ENCODE peak calls at places on chromosomes 13 and 19, in ten cellular contexts. Z, K, R, Q, M, A, B, N, F and V are unnamed samples.

GRCh38 chr19:18339703-18340102 is 695 bp upstream of the PGPEP1 start:
- DNase-seq in F (no peak), N (peak), A (peak), Q (no peak), B (no peak), M (no peak), R (no peak), Z (no peak), K (no peak), V (no peak)

GRCh38 chr13:93182406-93182805 is 44.2 kb upstream of the GPC6 start:
- DNase-seq in N (no peak), Z (no peak), A (no peak), M (no peak), B (no peak), Q (no peak), R (no peak), K (no peak), F (no peak), V (no peak)

GRCh38 chr19:23981863-23982262 is 67.2 kb downstream of the ZNF726 start:
- DNase-seq in K (no peak), F (no peak), Q (no peak), N (no peak), A (no peak), M (no peak), B (no peak), Z (no peak), R (no peak), V (no peak)

GRCh38 chr13:27273658-27274425 is 3.2 kb downstream of the RASL11A start:
- DNase-seq in M (no peak), Z (no peak), A (no peak), R (no peak), F (no peak), Q (no peak), B (no peak), N (no peak), K (no peak), V (no peak)

GRCh38 chr19:40421468-40421778 is 4.4 kb downstream of the SERTAD1 start:
- DNase-seq in M (no peak), F (no peak), B (no peak), N (no peak), A (no peak), K (no peak), Q (no peak), R (no peak), Z (no peak), V (no peak)

GRCh38 chr19:47228168-47228936 is 2.6 kb downstream of the BBC3 start:
- DNase-seq in R (no peak), M (peak), A (peak), N (peak), K (no peak), F (no peak), B (peak), Z (peak), Q (peak), V (peak)

GRCh38 chr13:66657165-66657895 is 572.8 kb downstream of the PCDH9 start:
- DNase-seq in M (peak), A (no peak), N (peak), Q (no peak), K (peak), F (peak), R (no peak), Z (peak), B (peak), V (peak)

GRCh38 chr13:20192470-20193141 is at the start of gene GJB2:
- DNase-seq in B (no peak), Z (peak), M (no peak), N (peak), R (no peak), Q (no peak), A (peak), F (no peak), K (no peak), V (no peak)

GRCh38 chr19:33399745-33400681 is 26.5 kb downstream of the CEBPG start:
- DNase-seq in R (no peak), N (no peak), K (no peak), B (peak), F (no peak), Q (peak), Z (no peak), M (peak), A (no peak), V (peak)

GRCh38 chr13:60369242-60369641 is 27.8 kb upstream of the TDRD3 start:
- DNase-seq in Z (no peak), K (no peak), A (no peak), Q (no peak), M (no peak), F (no peak), R (no peak), B (no peak), N (peak), V (no peak)

GRCh38 chr19:32708457-32708856 is 11.1 kb upstream of the TDRD12 start:
- DNase-seq in Z (no peak), M (no peak), R (no peak), K (no peak), A (no peak), F (no peak), N (no peak), B (no peak), Q (no peak), V (no peak)

GRCh38 chr13:32850311-32851052 is 165.7 kb upstream of the KL start:
- DNase-seq in K (no peak), F (no peak), A (peak), N (no peak), Q (no peak), B (no peak), M (no peak), R (no peak), Z (no peak), V (no peak)

GRCh38 chr13:30652746-30653145 is 35.0 kb downstream of the USPL1 start:
- DNase-seq in Z (no peak), K (no peak), A (no peak), N (no peak), M (no peak), B (no peak), F (no peak), R (no peak), Q (no peak), V (no peak)

GRCh38 chr13:57253551-57253950 is 86.6 kb downstream of the PRR20E start:
- DNase-seq in M (no peak), B (no peak), Q (no peak), A (no peak), F (no peak), R (no peak), Z (no peak), N (no peak), K (no peak), V (no peak)

GRCh38 chr13:114339779-114340534 is 25.7 kb downstream of the CHAMP1 start:
- DNase-seq in Q (no peak), Z (peak), A (no peak), N (peak), F (peak), M (no peak), K (peak), R (no peak), B (peak), V (no peak)

GRCh38 chr13:65095697-65096096 is 2134.4 kb downstream of the PCDH9 start:
- DNase-seq in Q (no peak), K (no peak), F (no peak), R (no peak), M (no peak), N (peak), A (no peak), B (no peak), Z (no peak), V (no peak)

GRCh38 chr19:2976609-2977000 is 759 bp upstream of the TLE6 start:
- DNase-seq in B (no peak), A (no peak), M (no peak), F (no peak), K (no peak), Z (no peak), R (no peak), N (peak), Q (no peak), V (no peak)

GRCh38 chr19:9342610-9343304 is 18.8 kb downstream of the ZNF559 start:
- DNase-seq in K (no peak), R (no peak), N (peak), B (no peak), Q (no peak), F (no peak), Z (no peak), M (no peak), A (no peak), V (no peak)

GRCh38 chr13:57716295-57716694 is 84.8 kb downstream of the PCDH17 start:
- DNase-seq in M (no peak), Q (no peak), R (no peak), F (no peak), K (no peak), Z (no peak), A (no peak), N (peak), B (no peak), V (no peak)

GRCh38 chr13:25046985-25047660 is 48.8 kb upstream of the PABPC3 start:
- DNase-seq in R (no peak), Z (no peak), F (no peak), B (no peak), A (peak), K (no peak), Q (peak), N (peak), M (no peak), V (no peak)

GRCh38 chr13:46101488-46102289 is 3.1 kb downstream of the CPB2 start:
- DNase-seq in R (no peak), K (no peak), M (no peak), Q (no peak), F (no peak), B (no peak), A (no peak), Z (no peak), N (no peak), V (no peak)

GRCh38 chr19:54154603-54155345 is 4.7 kb downstream of the LENG1 start:
- DNase-seq in K (no peak), A (no peak), R (no peak), N (no peak), B (no peak), M (no peak), Q (no peak), F (no peak), Z (no peak), V (no peak)

DNA sequence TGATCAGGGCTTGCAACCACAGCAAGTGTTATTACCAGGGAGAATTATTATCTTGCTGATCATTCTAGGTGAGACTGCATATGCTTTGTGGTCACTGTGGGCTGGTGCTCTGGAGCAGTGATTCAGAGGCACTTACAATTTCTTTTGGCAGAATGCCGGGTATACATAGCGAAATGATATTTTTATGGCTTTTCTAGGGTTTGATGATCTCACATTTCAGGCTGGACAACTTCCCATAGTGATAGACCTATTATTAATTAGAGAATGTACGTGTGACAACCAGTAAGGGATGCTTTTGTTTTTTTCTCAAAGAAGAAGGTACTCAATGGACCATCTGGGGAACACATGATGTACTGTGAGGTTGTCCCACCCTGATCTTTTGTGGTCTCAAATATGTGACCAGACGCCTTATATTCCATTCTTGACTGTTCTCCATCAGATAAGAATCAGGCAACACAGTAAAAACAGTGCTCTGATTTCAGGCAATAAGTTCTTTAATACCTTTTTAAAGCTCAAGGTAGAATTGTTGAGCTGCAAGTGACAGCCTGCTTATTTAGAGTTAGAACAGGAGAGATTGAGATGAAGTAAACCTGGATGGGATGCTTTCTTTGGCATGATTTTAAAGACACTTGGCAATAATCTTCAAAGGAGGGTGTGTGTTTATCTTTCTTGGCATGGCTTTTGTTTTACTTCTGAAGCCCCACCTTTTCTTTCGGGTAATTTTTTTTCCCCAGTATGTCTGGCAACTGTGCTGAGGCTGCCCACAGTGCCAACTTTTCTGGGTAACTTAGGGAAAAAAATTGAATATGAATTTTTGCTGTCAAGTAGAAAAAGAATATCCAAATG is 27.4 kb upstream of the SCEL start:
- DNase-seq in F (peak), K (peak), Q (no peak), Z (no peak), A (no peak), M (no peak), B (no peak), R (no peak), N (no peak), V (no peak)
- TF ChIP-seq POLR2AphosphoS5 in F (no peak), K (peak), Q (no peak), Z (no peak), A (no peak), M (no peak), B (no peak), R (no peak), N (no peak), V (no peak)

GRCh38 chr19:1040476-1041271 is 767 bp downstream of the ABCA7 start:
- DNase-seq in R (peak), K (peak), Q (peak), N (peak), Z (peak), F (peak), M (peak), B (peak), A (peak), V (peak)
- TF ChIP-seq POLR2AphosphoS5 in R (no peak), K (peak), Q (no peak), N (no peak), Z (no peak), F (no peak), M (peak), B (no peak), A (peak), V (no peak)

GRCh38 chr19:19548915-19549537 is 11.0 kb downstream of the CILP2 start:
- DNase-seq in F (no peak), N (no peak), R (no peak), Q (no peak), A (no peak), B (no peak), M (no peak), K (no peak), Z (no peak), V (no peak)
- TF ChIP-seq POLR2AphosphoS5 in F (no peak), N (no peak), R (no peak), Q (no peak), A (no peak), B (no peak), M (no peak), K (no peak), Z (no peak), V (no peak)

GRCh38 chr19:6101991-6102390 is 8.3 kb downstream of the RFX2 start:
- DNase-seq in A (no peak), B (no peak), R (no peak), Q (no peak), F (no peak), K (no peak), M (no peak), N (no peak), Z (no peak), V (no peak)

GRCh38 chr19:6105444-6105843 is 4.9 kb downstream of the RFX2 start:
- DNase-seq in F (no peak), A (no peak), M (no peak), R (no peak), B (no peak), N (no peak), Q (no peak), Z (no peak), K (no peak), V (no peak)

GRCh38 chr19:6103894-6104293 is 6.4 kb downstream of the RFX2 start:
- DNase-seq in B (no peak), F (no peak), Q (no peak), R (no peak), Z (no peak), A (no peak), N (no peak), M (no peak), K (no peak), V (no peak)

GRCh38 chr19:6101291-6101690 is 9.0 kb downstream of the RFX2 start:
- DNase-seq in Q (no peak), K (no peak), F (no peak), B (no peak), N (no peak), A (no peak), R (no peak), M (no peak), Z (no peak), V (no peak)

DNA sequence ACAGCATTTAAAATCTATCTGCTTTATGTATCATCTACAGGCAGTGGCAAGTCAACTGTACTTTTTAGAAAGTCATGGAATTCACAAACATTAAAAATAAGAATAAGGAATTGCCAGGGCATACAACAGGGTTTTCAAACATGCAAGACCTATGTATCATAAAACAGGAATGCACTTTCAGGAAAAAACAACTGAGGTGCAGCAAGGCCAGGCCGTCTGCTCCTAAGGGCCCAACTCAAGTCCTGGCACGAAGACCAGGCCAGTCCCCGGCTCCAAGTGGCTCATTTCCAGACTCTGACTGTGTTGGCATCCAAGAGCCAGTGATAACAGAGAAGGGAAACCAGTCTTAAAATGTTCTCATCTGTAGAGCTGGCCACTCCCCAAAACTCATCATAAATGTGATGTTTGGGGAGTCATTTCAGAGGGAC is 7.1 kb downstream of the RFX2 start:
- DNase-seq in F (no peak), N (no peak), M (peak), A (no peak), K (peak), Q (no peak), B (peak), R (no peak), Z (peak), V (peak)
- TF ChIP-seq POLR2AphosphoS5 in F (no peak), N (no peak), M (peak), A (no peak), K (peak), Q (no peak), B (peak), R (no peak), Z (peak), V (no peak)

GRCh38 chr19:4113398-4114088 is 10.4 kb downstream of the MAP2K2 start:
- DNase-seq in M (no peak), R (no peak), K (no peak), A (no peak), F (no peak), B (no peak), N (no peak), Z (no peak), Q (no peak), V (no peak)
- TF ChIP-seq POLR2AphosphoS5 in M (no peak), R (no peak), K (no peak), A (no peak), F (no peak), B (no peak), N (no peak), Z (no peak), Q (no peak), V (no peak)

DNA sequence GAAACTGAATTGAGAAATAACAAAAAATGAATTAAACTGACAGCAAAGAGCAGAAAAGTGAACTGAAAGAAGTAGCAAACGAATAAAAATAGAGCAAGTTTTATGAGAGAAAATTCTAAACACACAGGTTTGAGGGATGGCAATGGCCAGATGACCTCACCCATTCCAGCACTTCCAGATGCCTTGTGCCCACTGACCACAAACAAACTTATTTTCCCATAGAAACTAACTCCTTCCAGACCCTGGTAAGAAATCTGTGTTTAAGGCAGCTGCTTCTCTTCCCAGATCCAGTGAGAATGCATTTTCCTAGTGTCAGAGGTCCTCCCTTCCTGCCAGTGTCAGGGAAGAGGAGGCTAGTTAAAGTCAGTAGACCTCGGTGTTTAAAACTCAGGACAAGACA is 51.7 kb downstream of the RXFP2 start:
- DNase-seq in R (no peak), Q (no peak), Z (no peak), A (no peak), F (no peak), K (no peak), N (no peak), M (no peak), B (no peak), V (no peak)
- TF ChIP-seq POLR2AphosphoS5 in R (no peak), Q (no peak), Z (no peak), A (no peak), F (no peak), K (no peak), N (no peak), M (no peak), B (no peak), V (no peak)

DNA sequence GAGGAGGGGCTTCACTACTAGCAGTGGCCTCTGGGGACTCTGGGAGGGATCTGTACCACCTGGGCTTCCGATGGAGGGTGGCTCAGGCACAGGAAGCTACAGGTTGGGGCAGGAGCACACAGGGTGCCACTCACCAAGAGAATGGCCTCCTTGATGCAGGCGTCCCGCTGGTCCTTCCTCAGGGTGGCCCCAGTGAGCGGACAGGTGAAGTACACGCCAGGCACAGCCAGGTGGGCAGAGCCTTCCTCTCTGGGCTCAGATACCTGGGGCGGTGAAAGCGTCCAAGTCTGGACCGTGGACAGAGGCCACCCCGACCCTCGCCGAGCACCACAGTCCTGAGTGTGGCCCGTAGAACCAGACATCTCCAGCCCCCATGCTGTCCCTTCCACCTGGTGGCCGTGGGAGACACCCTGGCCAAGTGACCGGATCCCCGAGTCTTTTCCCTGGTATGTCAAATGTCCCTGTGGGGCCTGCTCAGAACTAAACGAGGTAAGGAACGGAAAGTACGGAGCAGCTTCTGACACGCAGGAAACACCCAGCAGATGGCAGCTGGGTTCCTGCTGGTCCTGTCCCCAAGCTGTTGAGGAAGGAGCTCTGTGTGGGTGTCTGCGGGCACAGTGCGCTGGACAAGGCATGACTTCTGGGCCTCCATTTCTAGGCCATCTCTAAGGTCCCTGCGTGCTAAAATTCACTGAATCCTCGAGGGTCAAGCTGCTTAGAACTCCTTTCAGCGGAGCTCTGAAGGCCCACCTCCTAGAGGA is 5.2 kb downstream of the UBXN6 start:
- DNase-seq in Q (no peak), M (no peak), B (no peak), R (no peak), K (no peak), A (no peak), F (no peak), Z (no peak), N (no peak), V (no peak)
- TF ChIP-seq POLR2AphosphoS5 in Q (no peak), M (no peak), B (no peak), R (peak), K (no peak), A (peak), F (no peak), Z (no peak), N (no peak), V (no peak)